ENCODE peak calls at places on chromosome 14, in four cellular contexts. One of them, this sample, is unnamed.

GRCh38 chr14:22836301-22837058 is at the start of gene MMP14:
- DNase-seq in CD8-positive, alpha-beta memory T cell: no peak
- DNase-seq in fibroblast of pulmonary artery: peak
- DNase-seq in H7: peak
- DNase-seq in this sample: peak

GRCh38 chr14:81366259-81366658 is 33.9 kb downstream of the STON2 start:
- DNase-seq in CD8-positive, alpha-beta memory T cell: no peak
- DNase-seq in fibroblast of pulmonary artery: no peak
- DNase-seq in H7: no peak
- DNase-seq in this sample: no peak

GRCh38 chr14:103385153-103385993 is at the start of gene MARK3:
- DNase-seq in CD8-positive, alpha-beta memory T cell: peak
- DNase-seq in fibroblast of pulmonary artery: peak
- DNase-seq in H7: peak
- DNase-seq in this sample: peak

GRCh38 chr14:69298131-69299071 is 38.4 kb downstream of the GALNT16 start:
- DNase-seq in CD8-positive, alpha-beta memory T cell: no peak
- DNase-seq in fibroblast of pulmonary artery: no peak
- DNase-seq in H7: no peak
- DNase-seq in this sample: no peak

GRCh38 chr14:22598896-22599244 is 770 bp downstream of the ABHD4 start:
- DNase-seq in CD8-positive, alpha-beta memory T cell: no peak
- DNase-seq in fibroblast of pulmonary artery: peak
- DNase-seq in H7: peak
- DNase-seq in this sample: peak

GRCh38 chr14:51806624-51807023 is 53.8 kb upstream of the GNG2 start:
- DNase-seq in CD8-positive, alpha-beta memory T cell: no peak
- DNase-seq in fibroblast of pulmonary artery: no peak
- DNase-seq in H7: no peak
- DNase-seq in this sample: no peak

GRCh38 chr14:60668431-60669112 is 19.3 kb upstream of the SIX1 start:
- DNase-seq in CD8-positive, alpha-beta memory T cell: no peak
- DNase-seq in fibroblast of pulmonary artery: no peak
- DNase-seq in H7: no peak
- DNase-seq in this sample: no peak

GRCh38 chr14:96693986-96694385 is 103.2 kb upstream of the VRK1 start:
- DNase-seq in CD8-positive, alpha-beta memory T cell: no peak
- DNase-seq in fibroblast of pulmonary artery: no peak
- DNase-seq in H7: no peak
- DNase-seq in this sample: no peak

GRCh38 chr14:81990312-81990761 is 456.7 kb upstream of the SEL1L start:
- DNase-seq in CD8-positive, alpha-beta memory T cell: no peak
- DNase-seq in fibroblast of pulmonary artery: peak
- DNase-seq in H7: peak
- DNase-seq in this sample: no peak

GRCh38 chr14:102063092-102063807 is 23.6 kb downstream of the HSP90AA1 start:
- DNase-seq in CD8-positive, alpha-beta memory T cell: peak
- DNase-seq in fibroblast of pulmonary artery: peak
- DNase-seq in H7: peak
- DNase-seq in this sample: peak
- H3K4me3 ChIP-seq in CD8-positive, alpha-beta memory T cell: no peak
- H3K4me3 ChIP-seq in fibroblast of pulmonary artery: no peak
- H3K4me3 ChIP-seq in H7: no peak
- H3K4me3 ChIP-seq in this sample: no peak

DNA sequence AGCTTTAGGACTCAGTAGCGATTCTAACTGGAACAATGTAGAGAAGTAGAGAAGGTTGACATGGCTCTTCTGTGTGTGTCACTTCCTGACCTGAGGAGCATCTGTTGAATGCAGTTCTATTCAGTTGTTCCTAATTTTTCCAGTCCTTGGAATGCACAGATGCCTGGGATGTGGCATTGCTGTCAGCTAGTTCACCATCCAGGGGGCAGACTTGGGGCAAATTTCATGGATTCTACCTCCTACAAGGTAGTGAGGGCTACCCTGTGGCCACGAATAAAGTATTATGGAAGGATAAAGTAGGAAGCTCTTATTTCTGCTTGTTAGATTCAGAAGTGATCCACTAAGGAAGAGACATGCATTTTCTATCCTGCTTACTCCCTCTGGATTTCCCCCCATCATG is 74.4 kb upstream of the GPATCH2L start:
- DNase-seq in CD8-positive, alpha-beta memory T cell: no peak
- DNase-seq in fibroblast of pulmonary artery: no peak
- DNase-seq in H7: peak
- DNase-seq in this sample: no peak
- H3K4me3 ChIP-seq in CD8-positive, alpha-beta memory T cell: no peak
- H3K4me3 ChIP-seq in fibroblast of pulmonary artery: no peak
- H3K4me3 ChIP-seq in H7: no peak
- H3K4me3 ChIP-seq in this sample: no peak

GRCh38 chr14:50768693-50769092 is 62.3 kb downstream of the NIN start:
- DNase-seq in CD8-positive, alpha-beta memory T cell: no peak
- DNase-seq in fibroblast of pulmonary artery: no peak
- DNase-seq in H7: no peak
- DNase-seq in this sample: no peak

GRCh38 chr14:50763386-50764007 is 67.5 kb downstream of the NIN start:
- DNase-seq in CD8-positive, alpha-beta memory T cell: no peak
- DNase-seq in fibroblast of pulmonary artery: peak
- DNase-seq in H7: no peak
- DNase-seq in this sample: no peak

GRCh38 chr14:50762931-50763300 is 68.0 kb downstream of the NIN start:
- DNase-seq in CD8-positive, alpha-beta memory T cell: no peak
- DNase-seq in fibroblast of pulmonary artery: no peak
- DNase-seq in H7: no peak
- DNase-seq in this sample: no peak

GRCh38 chr14:50768220-50768619 is 62.7 kb downstream of the NIN start:
- DNase-seq in CD8-positive, alpha-beta memory T cell: no peak
- DNase-seq in fibroblast of pulmonary artery: no peak
- DNase-seq in H7: no peak
- DNase-seq in this sample: no peak

GRCh38 chr14:50766338-50766886 is 64.5 kb downstream of the NIN start:
- DNase-seq in CD8-positive, alpha-beta memory T cell: no peak
- DNase-seq in fibroblast of pulmonary artery: peak
- DNase-seq in H7: no peak
- DNase-seq in this sample: no peak
- H3K4me3 ChIP-seq in CD8-positive, alpha-beta memory T cell: no peak
- H3K4me3 ChIP-seq in fibroblast of pulmonary artery: no peak
- H3K4me3 ChIP-seq in H7: no peak
- H3K4me3 ChIP-seq in this sample: no peak

GRCh38 chr14:99257122-99257672 is 14.8 kb downstream of the BCL11B start:
- DNase-seq in CD8-positive, alpha-beta memory T cell: no peak
- DNase-seq in fibroblast of pulmonary artery: no peak
- DNase-seq in H7: no peak
- DNase-seq in this sample: peak

GRCh38 chr14:99258341-99258781 is 13.6 kb downstream of the BCL11B start:
- DNase-seq in CD8-positive, alpha-beta memory T cell: no peak
- DNase-seq in fibroblast of pulmonary artery: no peak
- DNase-seq in H7: peak
- DNase-seq in this sample: no peak

GRCh38 chr14:99258884-99259283 is 13.1 kb downstream of the BCL11B start:
- DNase-seq in CD8-positive, alpha-beta memory T cell: no peak
- DNase-seq in fibroblast of pulmonary artery: no peak
- DNase-seq in H7: no peak
- DNase-seq in this sample: no peak

GRCh38 chr14:99256483-99256874 is 15.5 kb downstream of the BCL11B start:
- DNase-seq in CD8-positive, alpha-beta memory T cell: no peak
- DNase-seq in fibroblast of pulmonary artery: no peak
- DNase-seq in H7: no peak
- DNase-seq in this sample: no peak

DNA sequence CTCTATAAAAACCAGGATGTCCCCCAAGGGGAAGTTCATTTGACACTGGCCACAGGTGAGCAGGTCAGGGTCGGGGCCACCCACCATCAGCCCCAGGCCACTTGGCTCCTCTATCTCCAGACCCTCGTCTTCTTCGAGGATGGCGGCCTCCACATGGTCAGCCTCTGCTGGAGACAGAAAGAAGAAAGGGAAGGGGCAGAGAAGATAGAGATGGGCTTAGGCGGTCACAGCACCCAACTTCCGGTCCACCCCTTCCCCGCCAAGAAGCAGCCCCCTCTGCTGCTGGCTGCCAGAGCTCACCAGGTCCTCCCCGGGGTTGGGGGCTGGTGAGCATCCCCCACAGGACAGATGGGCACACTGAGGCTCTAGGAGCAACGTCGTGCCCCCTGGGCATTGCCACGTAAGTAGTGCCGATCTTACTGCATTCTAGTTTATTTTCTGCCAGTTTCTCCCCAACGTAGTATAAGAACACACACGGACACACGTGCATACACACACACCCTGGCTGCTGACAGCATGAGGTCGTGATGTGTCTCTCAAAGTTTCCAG is 14.2 kb downstream of the BCL11B start:
- DNase-seq in CD8-positive, alpha-beta memory T cell: no peak
- DNase-seq in fibroblast of pulmonary artery: no peak
- DNase-seq in H7: no peak
- DNase-seq in this sample: peak
- H3K4me3 ChIP-seq in CD8-positive, alpha-beta memory T cell: peak
- H3K4me3 ChIP-seq in fibroblast of pulmonary artery: no peak
- H3K4me3 ChIP-seq in H7: no peak
- H3K4me3 ChIP-seq in this sample: no peak

DNA sequence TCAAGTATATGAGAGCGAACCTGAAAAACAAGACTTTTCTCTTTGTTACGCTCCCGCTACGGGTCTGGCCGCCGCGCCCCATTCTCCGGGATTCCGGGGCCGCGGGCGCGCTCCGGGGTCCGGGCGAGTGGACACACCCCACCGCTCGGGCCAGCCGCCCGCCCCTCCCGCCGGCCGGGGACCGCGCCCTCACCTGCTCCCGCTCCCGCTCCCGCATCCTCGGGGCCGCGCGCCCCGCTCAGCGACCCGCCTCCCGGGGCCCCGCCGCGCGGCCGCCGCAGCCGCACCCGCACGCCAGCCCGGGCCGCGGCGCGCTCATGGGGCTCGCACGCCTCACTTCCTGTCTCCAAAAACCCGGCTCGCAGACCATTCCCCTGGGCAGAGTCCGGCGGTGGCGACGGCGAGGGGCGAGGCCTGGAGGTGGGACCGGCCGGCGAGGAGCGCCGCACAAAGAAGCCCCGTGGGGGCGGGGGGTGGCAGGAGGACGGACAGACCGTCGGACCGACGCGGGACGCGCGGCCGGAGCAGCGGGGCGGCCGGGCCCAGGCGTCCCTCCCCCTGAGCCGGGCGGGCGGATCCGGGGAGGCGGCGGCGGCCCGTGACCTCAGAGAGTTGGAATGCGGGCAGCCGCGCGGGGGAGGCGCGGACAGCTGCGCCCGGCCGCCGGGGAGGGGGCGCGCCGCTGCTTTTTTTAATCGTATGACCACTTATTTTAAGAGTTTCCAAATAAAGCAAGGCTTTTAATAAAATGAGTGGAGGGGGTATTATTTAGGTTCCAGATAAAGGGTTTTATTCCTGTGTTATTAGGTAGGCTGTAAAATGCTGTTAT is at the start of gene PTPN21:
- DNase-seq in CD8-positive, alpha-beta memory T cell: no peak
- DNase-seq in fibroblast of pulmonary artery: peak
- DNase-seq in H7: peak
- DNase-seq in this sample: peak
- H3K4me3 ChIP-seq in CD8-positive, alpha-beta memory T cell: no peak
- H3K4me3 ChIP-seq in fibroblast of pulmonary artery: peak
- H3K4me3 ChIP-seq in H7: peak
- H3K4me3 ChIP-seq in this sample: peak

GRCh38 chr14:53766106-53766505 is 190.5 kb downstream of the BMP4 start:
- DNase-seq in CD8-positive, alpha-beta memory T cell: no peak
- DNase-seq in fibroblast of pulmonary artery: no peak
- DNase-seq in H7: no peak
- DNase-seq in this sample: no peak
- H3K4me3 ChIP-seq in CD8-positive, alpha-beta memory T cell: no peak
- H3K4me3 ChIP-seq in fibroblast of pulmonary artery: no peak
- H3K4me3 ChIP-seq in H7: no peak
- H3K4me3 ChIP-seq in this sample: no peak

This sample was measured in left lung.